ENCODE peak calls at places on chromosome 5, in six cellular contexts. Y is astrocyte, J is mammary epithelial cell, M is osteoblast, H is H1, K is IMR-90. Q is an unnamed sample.

GRCh38 chr5:53820119-53820801 is 259.8 kb downstream of the NDUFS4 start:
- DNase-seq in Y (no peak), J (no peak), M (no peak), H (no peak), K (no peak), Q (no peak)

GRCh38 chr5:1547655-1548054 is 23.9 kb upstream of the LPCAT1 start:
- DNase-seq in Y (no peak), J (no peak), M (no peak), H (no peak), K (no peak), Q (no peak)

GRCh38 chr5:1404062-1404461 is 41.2 kb downstream of the SLC6A3 start:
- DNase-seq in Y (no peak), J (no peak), M (peak; percentile 52), H (no peak), K (no peak), Q (no peak)

GRCh38 chr5:146103594-146103993 is 1.8 kb downstream of the PLAC8L1 start:
- DNase-seq in Y (no peak), J (peak; percentile 16), M (no peak), H (no peak), K (no peak), Q (no peak)

GRCh38 chr5:100667021-100667671 is 132.0 kb downstream of the FAM174A start:
- DNase-seq in Y (peak; percentile 57), J (peak; percentile 92), M (peak; percentile 65), H (no peak), K (peak; percentile 43), Q (no peak)

GRCh38 chr5:54581831-54582548 is 64.4 kb downstream of the SNX18 start:
- DNase-seq in Y (no peak), J (no peak), M (peak; percentile 35), H (no peak), K (peak; percentile 36), Q (no peak)

GRCh38 chr5:2660305-2660704 is 91.2 kb downstream of the IRX2 start:
- DNase-seq in Y (no peak), J (no peak), M (no peak), H (no peak), K (no peak), Q (no peak)

GRCh38 chr5:117143381-117143780 is 568.8 kb upstream of the SEMA6A start:
- DNase-seq in Y (no peak), J (no peak), M (no peak), H (no peak), K (no peak), Q (no peak)

GRCh38 chr5:87399720-87400119 is 13.0 kb downstream of the CCNH start:
- DNase-seq in Y (no peak), J (no peak), M (no peak), H (no peak), K (no peak), Q (no peak)

GRCh38 chr5:125274938-125275759 is 528.7 kb upstream of the ZNF608 start:
- DNase-seq in Y (peak; percentile 38), J (no peak), M (no peak), H (no peak), K (peak; percentile 24), Q (no peak)

GRCh38 chr5:39521945-39522590 is 97.3 kb upstream of the DAB2 start:
- DNase-seq in Y (no peak), J (no peak), M (no peak), H (no peak), K (no peak), Q (no peak)

GRCh38 chr5:79261907-79262306 is 26.0 kb downstream of the JMY start:
- DNase-seq in Y (no peak), J (no peak), M (no peak), H (no peak), K (no peak), Q (peak; percentile 67)
- H2AFZ ChIP-seq in Y (no peak overlapping the region), J (no peak overlapping the region), M (no peak overlapping the region), H (no peak overlapping the region), K (no peak overlapping the region), Q (no peak overlapping the region)

GRCh38 chr5:66848749-66849641 is 252.8 kb downstream of the MAST4 start:
- DNase-seq in Y (peak; percentile 59), J (no peak), M (no peak), H (no peak), K (peak; percentile 79), Q (no peak)
- H2AFZ ChIP-seq in Y (peak overlapping the region; percentile 24), J (no peak overlapping the region), M (no peak overlapping the region), H (no peak overlapping the region), K (no peak overlapping the region), Q (no peak overlapping the region)

DNA sequence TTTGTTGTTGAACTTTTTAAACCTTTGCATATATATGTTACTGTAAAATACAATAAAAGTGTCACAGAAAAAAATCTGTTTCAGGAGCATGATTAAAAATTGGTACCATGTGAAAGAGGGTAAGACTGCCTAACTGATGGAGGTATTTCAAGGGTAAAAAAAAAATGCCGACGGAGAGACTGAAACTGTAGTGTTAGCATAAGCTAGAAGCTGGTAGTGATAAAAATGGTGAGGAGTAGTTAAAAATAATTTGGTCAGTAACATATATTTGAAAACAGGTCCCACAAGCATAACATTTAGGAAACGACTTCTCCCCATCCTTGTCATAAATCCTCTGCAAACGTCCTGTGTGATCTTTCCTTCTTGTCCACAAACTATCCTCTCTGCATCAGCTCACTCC is 64.7 kb downstream of the MEF2C start:
- DNase-seq in Y (no peak), J (no peak), M (no peak), H (no peak), K (no peak), Q (no peak)
- H2AFZ ChIP-seq in Y (no peak overlapping the region), J (no peak overlapping the region), M (no peak overlapping the region), H (no peak overlapping the region), K (no peak overlapping the region), Q (no peak overlapping the region)

GRCh38 chr5:158658439-158659230 is 441.1 kb downstream of the EBF1 start:
- DNase-seq in Y (peak; percentile 47), J (no peak), M (no peak), H (no peak), K (peak; percentile 6), Q (peak; percentile 72)
- H2AFZ ChIP-seq in Y (no peak overlapping the region), J (no peak overlapping the region), M (no peak overlapping the region), H (no peak overlapping the region), K (no peak overlapping the region), Q (no peak overlapping the region)

GRCh38 chr5:59799668-59800374 is 93.7 kb downstream of the PDE4D start:
- DNase-seq in Y (peak; percentile 18), J (peak; percentile 61), M (no peak), H (no peak), K (peak; percentile 57), Q (peak; percentile 74)
- H2AFZ ChIP-seq in Y (peak overlapping the region; percentile 37), J (peak overlapping the region; percentile 19), M (no peak overlapping the region), H (no peak overlapping the region), K (no peak overlapping the region), Q (no peak overlapping the region)

Q was measured in GM23338.